ENCODE peak calls at places on chromosomes 1 and 21, in ten cellular contexts. A, E, W, V, U, G, J, R, Z and P are unnamed samples.

GRCh38 chr1:182114627-182115023 is 53.1 kb upstream of the ZNF648 start:
- DNase-seq in A (no peak), E (no peak), W (no peak), V (no peak), U (no peak), G (no peak), J (no peak), R (no peak), Z (no peak), P (no peak)

GRCh38 chr1:12539705-12540579 is 78.1 kb downstream of the DHRS3 start:
- DNase-seq in A (peak), E (peak), W (peak), V (peak), U (peak), G (peak), J (peak), R (peak), Z (no peak), P (peak)

GRCh38 chr1:65791860-65792670 is 630 bp upstream of the PDE4B start:
- DNase-seq in A (no peak), E (peak), W (no peak), V (no peak), U (peak), G (peak), J (no peak), R (peak), Z (no peak), P (no peak)

GRCh38 chr1:56866656-56867055 is 12.1 kb downstream of the C8A start:
- DNase-seq in A (no peak), E (no peak), W (no peak), V (no peak), U (peak), G (no peak), J (no peak), R (no peak), Z (no peak), P (no peak)

GRCh38 chr1:15712158-15712557 is 23.9 kb upstream of the SLC25A34 start:
- DNase-seq in A (no peak), E (no peak), W (no peak), V (no peak), U (no peak), G (no peak), J (no peak), R (no peak), Z (no peak), P (no peak)

GRCh38 chr21:35616090-35616489 is 444.2 kb downstream of the SETD4 start:
- DNase-seq in A (peak), E (no peak), W (no peak), V (no peak), U (peak), G (no peak), J (no peak), R (no peak), Z (peak), P (no peak)

GRCh38 chr1:222618001-222618879 is at the start of gene MIA3:
- DNase-seq in A (peak), E (peak), W (peak), V (peak), U (no peak), G (peak), J (peak), R (peak), Z (peak), P (peak)

GRCh38 chr1:28208818-28209441 is 23.9 kb downstream of the DNAJC8 start:
- DNase-seq in A (peak), E (no peak), W (peak), V (peak), U (peak), G (peak), J (no peak), R (peak), Z (peak), P (no peak)

GRCh38 chr21:36040389-36040788 is 19.9 kb downstream of the SETD4 start:
- DNase-seq in A (no peak), E (no peak), W (no peak), V (no peak), U (no peak), G (no peak), J (no peak), R (no peak), Z (no peak), P (no peak)

GRCh38 chr1:91572044-91572443 is 71.4 kb downstream of the CDC7 start:
- DNase-seq in A (no peak), E (no peak), W (no peak), V (no peak), U (no peak), G (no peak), J (no peak), R (no peak), Z (peak), P (no peak)

GRCh38 chr1:65147424-65148177 is 402 bp upstream of the AK4 start:
- DNase-seq in A (peak), E (peak), W (peak), V (peak), U (peak), G (peak), J (peak), R (peak), Z (peak), P (peak)

GRCh38 chr1:20896824-20897223 is 109.7 kb upstream of the HP1BP3 start:
- DNase-seq in A (no peak), E (no peak), W (no peak), V (no peak), U (peak), G (no peak), J (no peak), R (no peak), Z (no peak), P (no peak)

GRCh38 chr21:29805110-29805509 is 134.7 kb downstream of the GRIK1 start:
- DNase-seq in A (no peak), E (no peak), W (no peak), V (no peak), U (no peak), G (no peak), J (no peak), R (no peak), Z (no peak), P (no peak)

GRCh38 chr1:156870734-156871133 is 10.1 kb downstream of the NTRK1 start:
- DNase-seq in A (no peak), E (no peak), W (no peak), V (no peak), U (peak), G (no peak), J (no peak), R (no peak), Z (no peak), P (no peak)

GRCh38 chr1:82567308-82567707 is 766.6 kb downstream of the ADGRL2 start:
- DNase-seq in A (no peak), E (no peak), W (no peak), V (no peak), U (peak), G (no peak), J (no peak), R (no peak), Z (no peak), P (no peak)

GRCh38 chr1:85427358-85427757 is 37.6 kb downstream of the DDAH1 start:
- DNase-seq in A (no peak), E (no peak), W (no peak), V (no peak), U (no peak), G (no peak), J (no peak), R (no peak), Z (no peak), P (no peak)

GRCh38 chr1:203673550-203674411 is 47.1 kb downstream of the ATP2B4 start:
- DNase-seq in A (peak), E (no peak), W (peak), V (no peak), U (peak), G (no peak), J (no peak), R (peak), Z (peak), P (peak)

GRCh38 chr1:54845772-54846171 is 41.2 kb downstream of the DHCR24 start:
- DNase-seq in A (no peak), E (no peak), W (no peak), V (no peak), U (no peak), G (no peak), J (no peak), R (no peak), Z (no peak), P (no peak)

GRCh38 chr1:37764888-37765441 is at the start of gene EPHA10:
- DNase-seq in A (no peak), E (no peak), W (no peak), V (no peak), U (no peak), G (no peak), J (no peak), R (peak), Z (no peak), P (no peak)

GRCh38 chr1:174116042-174116441 is 43.3 kb upstream of the RABGAP1L start:
- DNase-seq in A (no peak), E (no peak), W (no peak), V (no peak), U (no peak), G (no peak), J (no peak), R (no peak), Z (no peak), P (no peak)

GRCh38 chr1:83882906-83883305 is 116.0 kb downstream of the TTLL7 start:
- DNase-seq in A (peak), E (peak), W (peak), V (no peak), U (peak), G (no peak), J (no peak), R (peak), Z (no peak), P (no peak)

GRCh38 chr1:157831968-157832626 is 9.5 kb downstream of the CD5L start:
- DNase-seq in A (no peak), E (no peak), W (no peak), V (no peak), U (no peak), G (no peak), J (no peak), R (no peak), Z (no peak), P (no peak)

GRCh38 chr21:32381571-32381970 is 11.2 kb downstream of the URB1 start:
- DNase-seq in A (no peak), E (no peak), W (no peak), V (no peak), U (no peak), G (no peak), J (no peak), R (no peak), Z (no peak), P (no peak)

GRCh38 chr21:26489781-26490180 is 83.3 kb downstream of the CYYR1 start:
- DNase-seq in A (no peak), E (no peak), W (no peak), V (no peak), U (no peak), G (no peak), J (no peak), R (no peak), Z (no peak), P (no peak)

GRCh38 chr1:228004331-228004871 is 2.4 kb upstream of the WNT3A start:
- DNase-seq in A (no peak), E (peak), W (no peak), V (no peak), U (no peak), G (peak), J (peak), R (peak), Z (no peak), P (no peak)

GRCh38 chr1:225933072-225933471 is 7.9 kb downstream of the LEFTY2 start:
- DNase-seq in A (no peak), E (no peak), W (no peak), V (no peak), U (peak), G (no peak), J (no peak), R (no peak), Z (no peak), P (no peak)

GRCh38 chr21:45532826-45533730 is 9.2 kb downstream of the SLC19A1 start:
- DNase-seq in A (no peak), E (peak), W (no peak), V (no peak), U (no peak), G (no peak), J (no peak), R (no peak), Z (no peak), P (no peak)

GRCh38 chr21:35476616-35477395 is 427.7 kb upstream of the RUNX1 start:
- DNase-seq in A (peak), E (no peak), W (no peak), V (no peak), U (peak), G (no peak), J (no peak), R (no peak), Z (no peak), P (no peak)

GRCh38 chr1:35454175-35454574 is 103.0 kb downstream of the KIAA0319L start:
- DNase-seq in A (no peak), E (no peak), W (no peak), V (no peak), U (no peak), G (no peak), J (no peak), R (no peak), Z (no peak), P (no peak)

GRCh38 chr1:162206749-162207635 is 137.5 kb downstream of the NOS1AP start:
- DNase-seq in A (no peak), E (peak), W (peak), V (no peak), U (no peak), G (peak), J (no peak), R (no peak), Z (no peak), P (peak)

GRCh38 chr1:51344602-51345299 is 14.4 kb upstream of the TTC39A start:
- DNase-seq in A (no peak), E (peak), W (no peak), V (peak), U (no peak), G (peak), J (no peak), R (peak), Z (no peak), P (no peak)
- TF ChIP-seq CTCF in A (no peak), E (peak), W (peak), V (peak), U (no peak), G (no peak), J (no peak), R (peak), Z (no peak), P (no peak)

GRCh38 chr1:11522400-11523235 is 43.7 kb downstream of the DISP3 start:
- DNase-seq in A (no peak), E (no peak), W (no peak), V (no peak), U (no peak), G (no peak), J (no peak), R (no peak), Z (peak), P (no peak)
- TF ChIP-seq CTCF in A (no peak), E (no peak), W (no peak), V (no peak), U (no peak), G (no peak), J (no peak), R (no peak), Z (no peak), P (no peak)

GRCh38 chr1:17629460-17629859 is 90.0 kb downstream of the ARHGEF10L start:
- DNase-seq in A (no peak), E (no peak), W (no peak), V (no peak), U (no peak), G (no peak), J (no peak), R (peak), Z (no peak), P (no peak)
- TF ChIP-seq CTCF in A (peak), E (peak), W (peak), V (peak), U (peak), G (peak), J (no peak), R (peak), Z (no peak), P (no peak)

DNA sequence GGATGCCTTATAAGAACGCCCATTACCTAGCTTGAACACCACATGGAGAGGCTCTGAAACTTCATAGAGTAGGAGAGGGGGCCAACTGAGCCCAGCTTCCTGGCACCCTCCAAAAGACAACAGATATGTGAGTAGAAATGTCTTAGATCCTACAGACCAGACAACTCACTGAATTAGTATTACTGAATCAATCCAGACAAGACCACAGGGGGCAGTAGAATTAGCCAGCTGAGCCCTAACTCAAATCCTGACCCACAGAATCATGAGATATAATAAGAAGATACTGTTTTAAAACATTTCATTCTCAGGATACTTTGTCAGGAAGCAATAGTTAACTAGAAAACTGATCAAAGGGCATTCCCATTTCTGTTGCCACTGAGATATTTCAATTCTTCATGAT is 45.8 kb upstream of the C1orf21 start:
- DNase-seq in A (no peak), E (no peak), W (no peak), V (no peak), U (no peak), G (no peak), J (no peak), R (no peak), Z (no peak), P (no peak)
- TF ChIP-seq CTCF in A (peak), E (no peak), W (peak), V (peak), U (peak), G (peak), J (no peak), R (peak), Z (no peak), P (no peak)